ENCODE peak calls at places on chromosomes 6 and 20, in four cellular contexts. R is OCI-LY7; V is CD4-positive, alpha-beta memory T cell; O is naive thymus-derived CD4-positive, alpha-beta T cell. T is an unnamed sample. For H3K9me3, the result is how much of the 10 kb centered on the place peaks cover.

GRCh38 chr6:74690365-74690764 is 515.5 kb downstream of the COL12A1 start:
- DNase-seq in R (no peak), O (no peak), V (no peak), T (no peak)

GRCh38 chr6:12297363-12298016 is 7.3 kb downstream of the EDN1 start:
- DNase-seq in V (no peak), O (no peak), R (no peak), T (no peak)

GRCh38 chr20:47305667-47306066 is 50.8 kb downstream of the ZMYND8 start:
- DNase-seq in O (no peak), R (no peak), V (no peak), T (no peak)

GRCh38 chr6:169618526-169619490 is 83.0 kb downstream of the WDR27 start:
- DNase-seq in O (no peak), R (no peak), V (no peak), T (no peak)

GRCh38 chr20:61217848-61218247 is 34.2 kb upstream of the CDH4 start:
- DNase-seq in O (no peak), R (no peak), V (no peak), T (no peak)

GRCh38 chr6:125154184-125155135 is 887 bp downstream of the TPD52L1 start:
- DNase-seq in V (no peak), O (no peak), R (peak), T (no peak)

GRCh38 chr6:15663057-15663638 is 320 bp upstream of the DTNBP1 start:
- DNase-seq in O (no peak), R (no peak), V (no peak), T (peak)

GRCh38 chr20:49701313-49701731 is 12.4 kb downstream of the B4GALT5 start:
- DNase-seq in V (no peak), R (no peak), O (no peak), T (no peak)

GRCh38 chr20:11917663-11918062 is at the start of gene BTBD3:
- DNase-seq in V (no peak), R (no peak), O (no peak), T (no peak)

GRCh38 chr6:130303436-130303835 is 62.4 kb upstream of the TMEM200A start:
- DNase-seq in O (no peak), R (no peak), V (no peak), T (no peak)

GRCh38 chr20:237479-237878 is 10.4 kb downstream of the DEFB129 start:
- DNase-seq in V (no peak), R (no peak), O (no peak), T (no peak)

GRCh38 chr6:126539022-126539421 is 199.1 kb downstream of the CENPW start:
- DNase-seq in O (no peak), R (no peak), V (no peak), T (no peak)

GRCh38 chr6:51049983-51050877 is 231.6 kb downstream of the TFAP2B start:
- DNase-seq in R (no peak), O (no peak), V (no peak), T (no peak)

GRCh38 chr20:17499041-17499440 is 32.1 kb downstream of the BFSP1 start:
- DNase-seq in R (no peak), V (no peak), O (no peak), T (no peak)

GRCh38 chr6:105510746-105511145 is 107.9 kb upstream of the PREP start:
- DNase-seq in O (no peak), V (no peak), R (no peak), T (no peak)

GRCh38 chr6:113317870-113318269 is 539.3 kb upstream of the MARCKS start:
- DNase-seq in O (no peak), V (no peak), R (no peak), T (no peak)

GRCh38 chr6:104639671-104640070 is 220.0 kb downstream of the HACE1 start:
- DNase-seq in O (no peak), R (peak), V (no peak), T (no peak)

GRCh38 chr20:8837396-8837795 is 231.5 kb upstream of the PLCB4 start:
- DNase-seq in V (no peak), R (no peak), O (no peak), T (no peak)

GRCh38 chr6:39335780-39336541 is 13.5 kb upstream of the KCNK16 start:
- DNase-seq in O (no peak), R (no peak), V (no peak), T (peak)

GRCh38 chr6:29953706-29954105 is 11.4 kb downstream of the HLA-A start:
- DNase-seq in O (no peak), R (no peak), V (no peak), T (no peak)

GRCh38 chr6:1670711-1671462 is 61.2 kb downstream of the FOXC1 start:
- DNase-seq in V (no peak), O (no peak), R (no peak), T (no peak)

GRCh38 chr20:25059866-25060465 is 2.0 kb upstream of the ACSS1 start:
- DNase-seq in V (no peak), O (no peak), R (no peak), T (no peak)

GRCh38 chr6:97437087-97437486 is 154.1 kb upstream of the MMS22L start:
- DNase-seq in V (no peak), O (no peak), R (peak), T (no peak)

GRCh38 chr6:157056275-157056674 is 267.0 kb downstream of the TMEM242 start:
- DNase-seq in V (no peak), R (no peak), O (no peak), T (no peak)

GRCh38 chr6:112311950-112312547 is 35.1 kb upstream of the RFPL4B start:
- DNase-seq in R (peak), O (no peak), V (peak), T (no peak)

GRCh38 chr6:117548797-117549301 is 53.5 kb downstream of the GOPC start:
- DNase-seq in O (no peak), V (peak), R (no peak), T (no peak)

DNA sequence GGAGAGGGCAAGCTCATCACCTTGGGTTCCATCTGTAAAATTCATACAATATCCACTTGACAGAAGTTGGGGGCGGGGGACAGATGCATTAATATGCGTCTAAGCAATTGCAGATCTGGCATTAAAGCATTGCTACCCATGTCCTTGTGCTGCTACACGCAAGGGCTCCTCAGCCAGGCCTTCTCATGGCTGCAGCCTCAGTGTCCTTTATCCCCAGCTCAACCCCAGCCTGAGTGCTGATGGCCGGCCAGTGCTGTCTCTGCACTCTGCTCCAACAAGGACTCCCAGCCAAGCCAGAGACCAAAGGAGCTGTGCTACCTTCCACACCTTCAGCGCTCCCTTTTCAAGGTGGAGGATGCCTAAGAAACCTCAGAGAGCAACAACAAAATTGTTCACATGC is 188.5 kb upstream of the STXBP5 start:
- DNase-seq in O (no peak), R (no peak), V (no peak), T (no peak)
- H3K9me3 ChIP-seq in O (under half), R (under half), V (under half), T (under half)

GRCh38 chr6:35716798-35717197 is 20.0 kb upstream of the ARMC12 start:
- DNase-seq in O (no peak), V (no peak), R (no peak), T (no peak)

GRCh38 chr6:35719407-35719829 is 17.4 kb upstream of the ARMC12 start:
- DNase-seq in O (no peak), R (no peak), V (no peak), T (no peak)

GRCh38 chr6:35718911-35719381 is 17.9 kb upstream of the ARMC12 start:
- DNase-seq in V (no peak), R (peak), O (no peak), T (no peak)

GRCh38 chr6:35717449-35718353 is 19.1 kb upstream of the ARMC12 start:
- DNase-seq in O (no peak), V (no peak), R (peak), T (no peak)

DNA sequence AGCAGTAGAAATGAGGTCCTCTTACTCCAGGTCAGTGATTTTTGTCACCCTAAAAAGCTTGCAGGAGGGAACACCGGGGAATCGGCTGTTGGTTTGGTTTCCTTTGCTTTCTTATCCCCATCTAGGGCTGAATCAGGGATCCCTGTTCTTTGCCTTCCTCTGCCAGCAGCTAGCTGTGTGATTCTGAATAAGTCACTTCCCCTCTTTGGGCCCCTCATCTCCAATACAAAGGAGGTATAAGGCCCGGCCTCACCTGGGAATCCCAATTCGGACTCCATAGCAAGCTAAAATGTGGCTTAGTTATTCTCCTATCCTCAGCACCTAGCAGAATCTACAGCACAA is 18.5 kb upstream of the ARMC12 start:
- DNase-seq in O (no peak), V (no peak), R (no peak), T (no peak)
- H3K27ac ChIP-seq in O (peak), V (peak), R (peak), T (no peak)

GRCh38 chr20:31355981-31356380 is 12.4 kb upstream of the DEFB118 start:
- DNase-seq in R (no peak), O (no peak), V (no peak), T (no peak)
- H3K9me3 ChIP-seq in R (under half), O (under half), V (under half), T (under half)

GRCh38 chr20:6623989-6624388 is 143.5 kb upstream of the BMP2 start:
- DNase-seq in V (no peak), O (no peak), R (no peak), T (no peak)
- H3K27ac ChIP-seq in V (no peak), O (no peak), R (no peak), T (no peak)

GRCh38 chr20:30484009-30484748 is 773.3 kb upstream of the DEFB115 start:
- DNase-seq in V (no peak), O (no peak), R (no peak), T (no peak)
- H3K9me3 ChIP-seq in V (under half), O (under half), R (under half), T (under half)

GRCh38 chr20:1844723-1845523 is 50.3 kb upstream of the SIRPA start:
- DNase-seq in V (no peak), O (no peak), R (peak), T (no peak)
- H3K27ac ChIP-seq in V (no peak), O (no peak), R (no peak), T (no peak)

DNA sequence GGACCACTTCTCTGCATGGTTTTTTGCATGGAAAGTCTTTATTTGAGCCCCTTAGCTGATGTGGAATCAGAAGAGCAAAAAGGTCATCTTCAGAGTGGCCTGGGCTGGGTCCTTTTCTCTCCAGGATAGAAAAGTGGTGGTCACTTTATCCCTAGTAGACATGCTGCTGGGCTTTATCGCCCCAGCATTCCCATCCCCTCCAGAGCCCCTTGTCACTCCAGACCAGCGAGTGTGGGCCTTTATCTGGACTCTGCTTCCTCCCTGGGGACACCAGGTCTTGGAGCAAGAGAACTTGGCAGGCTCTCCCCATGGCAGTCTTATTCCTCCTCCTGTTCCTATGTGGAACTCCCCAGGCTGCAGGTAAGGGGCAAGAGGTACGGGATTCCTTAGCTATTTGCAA is at the start of gene LY6G6F:
- DNase-seq in V (no peak), R (no peak), O (no peak), T (no peak)
- H3K9me3 ChIP-seq in V (under half), R (under half), O (under half), T (under half)

DNA sequence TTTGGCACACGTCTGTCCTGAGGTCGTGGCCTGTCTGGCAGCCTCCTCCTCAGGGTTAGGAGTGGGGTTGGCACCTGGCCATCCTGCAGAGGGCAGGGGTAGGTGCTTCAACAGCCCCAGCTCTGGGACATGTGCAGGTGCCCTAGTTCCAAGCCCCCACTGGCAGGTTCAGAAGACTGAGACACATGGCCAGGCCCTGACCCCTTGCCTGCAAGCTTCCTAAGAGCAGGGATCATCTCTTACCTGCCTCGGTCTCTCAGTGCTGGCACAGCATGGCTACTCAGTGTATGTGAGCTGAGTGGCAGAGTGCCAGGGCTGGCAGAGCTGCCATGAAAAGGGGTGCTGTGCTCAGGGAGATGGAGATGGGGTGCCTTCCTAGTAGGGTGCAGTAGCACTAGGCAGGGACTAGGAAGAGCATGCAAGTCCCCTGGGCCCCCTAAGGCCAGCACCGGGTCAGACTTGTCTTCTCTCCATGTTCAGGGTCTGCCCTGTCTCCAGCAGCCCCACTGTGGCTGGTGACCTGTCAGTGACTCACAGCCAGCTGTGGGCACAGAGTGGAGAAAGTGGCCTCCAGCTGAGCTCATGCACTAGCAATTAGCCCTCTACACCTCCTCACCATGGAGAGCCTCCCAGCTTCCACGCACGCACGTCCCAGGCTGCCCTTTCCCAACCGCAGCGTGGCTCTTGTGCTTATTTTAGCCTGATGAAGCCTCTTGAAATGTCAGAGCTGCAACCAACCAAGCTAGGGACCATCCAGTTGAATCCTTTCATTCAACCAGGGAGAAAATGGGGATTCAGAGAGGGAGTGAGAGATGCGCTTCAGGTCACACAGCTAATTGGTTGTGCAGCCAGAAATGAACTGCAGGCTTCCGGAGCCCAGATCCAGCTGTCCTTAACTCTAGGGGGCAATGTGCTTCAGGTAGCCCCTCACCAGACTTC is 116.6 kb downstream of the MRPL14 start:
- DNase-seq in V (no peak), R (no peak), O (no peak), T (no peak)
- H3K27ac ChIP-seq in V (no peak), R (no peak), O (no peak), T (no peak)

GRCh38 chr6:75963569-75963968 is 108.9 kb downstream of the IMPG1 start:
- DNase-seq in V (no peak), O (no peak), R (no peak), T (no peak)
- H3K9me3 ChIP-seq in V (under half), O (under half), R (under half), T (under half)